ENCODE peak calls at places on chromosomes 6 and 20, in seven cellular contexts. M, J, I, X, S, Q and T are unnamed samples.

GRCh38 chr6:54624216-54624615 is 222.4 kb upstream of the FAM83B start:
- DNase-seq in I (no peak), X (no peak), S (no peak), M (no peak), J (no peak), Q (no peak), T (no peak)

GRCh38 chr20:39019805-39020325 is 57.7 kb downstream of the DHX35 start:
- DNase-seq in X (no peak), S (no peak), I (no peak), M (no peak), J (no peak), Q (no peak), T (no peak)

GRCh38 chr6:109894181-109894580 is 83.9 kb upstream of the GPR6 start:
- DNase-seq in Q (no peak), X (no peak), M (no peak), S (no peak), I (no peak), J (no peak), T (peak; percentile 98)

GRCh38 chr6:94341173-94341572 is 921.8 kb upstream of the EPHA7 start:
- DNase-seq in I (no peak), Q (no peak), M (no peak), J (no peak), S (no peak), X (no peak), T (no peak)

GRCh38 chr6:25452027-25452426 is 172.9 kb downstream of the CARMIL1 start:
- DNase-seq in X (no peak), M (no peak), S (no peak), J (no peak), I (no peak), Q (no peak), T (no peak)

GRCh38 chr6:33696538-33697518 is 14.7 kb downstream of the UQCC2 start:
- DNase-seq in M (no peak), Q (peak; percentile 61), I (no peak), J (no peak), S (no peak), X (peak; percentile 86), T (no peak)

GRCh38 chr6:26205625-26206574 is 118.7 kb downstream of the HFE start:
- DNase-seq in I (no peak), M (no peak), X (no peak), Q (no peak), J (no peak), S (no peak), T (peak; percentile 56)

GRCh38 chr6:134250776-134251175 is 67.1 kb downstream of the SGK1 start:
- DNase-seq in X (no peak), Q (no peak), I (no peak), M (no peak), S (no peak), J (no peak), T (no peak)

GRCh38 chr6:106973018-106973840 is 1.3 kb downstream of the CD24 start:
- DNase-seq in M (no peak), S (peak; percentile 42), J (no peak), X (peak; percentile 56), I (no peak), Q (peak; percentile 53), T (no peak)

GRCh38 chr20:47244451-47244850 is 112.0 kb downstream of the ZMYND8 start:
- DNase-seq in S (no peak), X (no peak), M (no peak), J (no peak), Q (no peak), I (no peak), T (peak; percentile 26)

GRCh38 chr20:25205277-25206062 is 10.0 kb downstream of the ENTPD6 start:
- DNase-seq in M (no peak), S (no peak), Q (no peak), I (no peak), J (no peak), X (no peak), T (no peak)

GRCh38 chr6:82818727-82819126 is 246.9 kb downstream of the UBE3D start:
- DNase-seq in I (no peak), X (no peak), M (no peak), Q (no peak), J (no peak), S (no peak), T (no peak)

GRCh38 chr6:46893648-46894047 is 28.1 kb downstream of the ADGRF5 start:
- DNase-seq in J (no peak), X (no peak), S (no peak), I (no peak), Q (no peak), M (no peak), T (no peak)

GRCh38 chr6:22636450-22636849 is 67.1 kb downstream of the HDGFL1 start:
- DNase-seq in J (no peak), Q (no peak), I (no peak), S (no peak), M (no peak), X (no peak), T (no peak)

GRCh38 chr20:15706719-15707118 is 866.5 kb downstream of the KIF16B start:
- DNase-seq in I (no peak), Q (no peak), J (no peak), S (no peak), X (no peak), M (no peak), T (no peak)

GRCh38 chr6:48068326-48069191 is 42.4 kb downstream of the PTCHD4 start:
- DNase-seq in J (no peak), Q (peak; percentile 12), M (peak; percentile 53), I (no peak), X (peak; percentile 25), S (no peak), T (no peak)

GRCh38 chr6:99879431-99879830 is 114.6 kb downstream of the MCHR2 start:
- DNase-seq in I (no peak), M (no peak), Q (no peak), S (no peak), X (no peak), J (no peak), T (no peak)

GRCh38 chr20:47362361-47363219 is 6.1 kb upstream of the ZMYND8 start:
- DNase-seq in S (no peak), Q (no peak), M (no peak), J (no peak), I (no peak), X (no peak), T (no peak)

GRCh38 chr6:101935732-101936131 is 542.2 kb downstream of the GRIK2 start:
- DNase-seq in S (no peak), I (no peak), Q (no peak), M (no peak), X (no peak), J (no peak), T (no peak)

GRCh38 chr6:166168616-166169548 is 1.2 kb upstream of the TBXT start:
- DNase-seq in Q (no peak), J (no peak), S (no peak), I (no peak), M (no peak), X (no peak), T (no peak)

GRCh38 chr6:44132476-44132875 is 5.1 kb downstream of the TMEM63B start:
- DNase-seq in M (no peak), J (no peak), Q (no peak), S (no peak), X (no peak), I (no peak), T (no peak)

GRCh38 chr6:169216830-169217229 is 36.8 kb downstream of the THBS2 start:
- DNase-seq in M (peak; percentile 58), J (no peak), Q (no peak), X (no peak), I (no peak), S (no peak), T (no peak)

GRCh38 chr20:10674684-10675455 is 1.1 kb upstream of the JAG1 start:
- DNase-seq in X (peak; percentile 60), Q (peak; percentile 54), I (no peak), J (no peak), S (peak; percentile 88), M (peak; percentile 89), T (peak; percentile 61)

GRCh38 chr6:35044145-35044745 is 96.9 kb downstream of the TCP11 start:
- DNase-seq in M (no peak), J (no peak), S (no peak), X (no peak), Q (no peak), I (no peak), T (no peak)

GRCh38 chr20:6576721-6577120 is 190.8 kb upstream of the BMP2 start:
- DNase-seq in I (no peak), S (no peak), Q (no peak), X (no peak), J (no peak), M (no peak), T (no peak)

GRCh38 chr6:162964703-162965140 is 236.9 kb downstream of the PACRG start:
- DNase-seq in X (no peak), J (no peak), M (no peak), Q (no peak), S (no peak), I (no peak), T (no peak)

GRCh38 chr6:79048611-79049010 is 29.4 kb downstream of the PHIP start:
- DNase-seq in X (peak; percentile 13), M (no peak), Q (no peak), I (no peak), S (no peak), J (no peak), T (peak; percentile 51)

GRCh38 chr6:44456070-44456965 is 68.8 kb downstream of the CDC5L start:
- DNase-seq in I (peak; percentile 18), Q (peak; percentile 12), M (no peak), X (peak; percentile 38), S (no peak), J (no peak), T (peak; percentile 58)

GRCh38 chr6:18076231-18076630 is 46.2 kb downstream of the NHLRC1 start:
- DNase-seq in I (no peak), Q (no peak), M (no peak), S (no peak), X (no peak), J (no peak), T (no peak)

GRCh38 chr6:150633466-150633795 is 33.7 kb downstream of the PLEKHG1 start:
- DNase-seq in X (no peak), S (no peak), M (no peak), Q (no peak), I (no peak), J (no peak), T (no peak)